ENCODE peak calls at places on chromosomes 7 and 10, in seven cellular contexts. R is GM23248, U is neural progenitor cell, L is PC-3, I is MM.1S, S is SK-N-SH, K is PC-9. E is an unnamed sample.

GRCh38 chr7:22143496-22143895 is 197.8 kb upstream of the CDCA7L start:
- DNase-seq in I (no peak), L (no peak), S (no peak), R (no peak), K (no peak), U (peak; percentile 27), E (no peak)

GRCh38 chr7:194996-195829 is 2.8 kb downstream of the FAM20C start:
- DNase-seq in K (no peak), I (no peak), R (peak; percentile 90), U (no peak), L (no peak), S (no peak), E (no peak)

GRCh38 chr10:114777415-114777814 is 44.2 kb upstream of the FHIP2A start:
- DNase-seq in R (no peak), U (no peak), S (no peak), I (no peak), L (no peak), K (no peak), E (no peak)

GRCh38 chr10:24756283-24756682 is 32.6 kb upstream of the ARHGAP21 start:
- DNase-seq in L (no peak), K (no peak), U (no peak), S (no peak), I (no peak), R (no peak), E (no peak)

GRCh38 chr7:124690840-124691239 is 74.8 kb downstream of the GPR37 start:
- DNase-seq in I (no peak), U (no peak), K (no peak), S (no peak), L (peak; percentile 85), R (no peak), E (no peak)

GRCh38 chr7:66837007-66837406 is 84.0 kb upstream of the TMEM248 start:
- DNase-seq in I (peak; percentile 66), L (peak; percentile 75), S (no peak), K (no peak), R (no peak), U (peak; percentile 76), E (peak; percentile 93)

GRCh38 chr7:98867271-98867701 is 2.5 kb downstream of the TMEM130 start:
- DNase-seq in S (peak; percentile 98), U (peak; percentile 45), K (no peak), L (no peak), R (no peak), I (no peak), E (peak; percentile 37)

GRCh38 chr10:44992070-44992731 is 8.5 kb upstream of the ZNF22 start:
- DNase-seq in K (no peak), S (no peak), R (no peak), U (no peak), I (no peak), L (no peak), E (no peak)

GRCh38 chr7:39539816-39540215 is 26.4 kb upstream of the YAE1 start:
- DNase-seq in I (no peak), U (peak; percentile 11), K (no peak), L (no peak), S (no peak), R (no peak), E (peak; percentile 29)

DNA sequence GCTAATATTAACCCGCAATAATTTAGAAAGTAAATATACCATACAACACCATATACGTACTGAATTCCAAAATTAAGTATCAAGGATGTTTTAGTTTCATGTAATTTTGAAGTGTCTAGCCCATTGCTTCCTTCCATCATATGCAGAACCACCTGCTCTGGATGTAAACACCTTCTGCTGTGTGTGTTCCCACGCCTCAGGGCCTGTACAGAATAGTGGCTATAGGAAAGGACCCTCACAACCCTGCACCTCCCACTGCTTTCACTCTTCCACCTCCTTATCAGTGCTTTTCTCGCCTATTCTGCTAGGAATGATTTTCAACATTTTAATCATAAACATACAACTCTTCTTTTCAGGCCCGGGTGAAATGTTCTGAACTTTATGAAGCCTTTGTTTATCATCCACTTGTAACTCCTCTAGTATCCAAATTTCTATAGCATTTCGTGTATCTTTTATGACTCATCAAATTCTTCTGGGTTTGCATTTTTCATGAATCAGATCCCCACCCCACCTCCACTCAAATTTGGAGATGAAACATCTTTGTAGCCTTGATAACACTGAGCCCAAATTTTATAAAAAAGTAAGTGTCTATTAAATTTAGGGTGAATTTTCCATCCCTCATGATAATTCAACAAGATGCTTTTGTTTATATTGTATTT is 1106.8 kb upstream of the C7orf33 start:
- DNase-seq in I (no peak), R (peak; percentile 5), U (no peak), L (peak; percentile 73), K (no peak), S (no peak), E (no peak)
- H3F3A ChIP-seq in I (no peaks in the 10 kb centered on the region), R (no peaks in the 10 kb centered on the region), U (no peaks in the 10 kb centered on the region), L (no peaks in the 10 kb centered on the region), K (no peaks in the 10 kb centered on the region), S (peaks cover 7% of the 10 kb centered on the region), E (no peaks in the 10 kb centered on the region)

DNA sequence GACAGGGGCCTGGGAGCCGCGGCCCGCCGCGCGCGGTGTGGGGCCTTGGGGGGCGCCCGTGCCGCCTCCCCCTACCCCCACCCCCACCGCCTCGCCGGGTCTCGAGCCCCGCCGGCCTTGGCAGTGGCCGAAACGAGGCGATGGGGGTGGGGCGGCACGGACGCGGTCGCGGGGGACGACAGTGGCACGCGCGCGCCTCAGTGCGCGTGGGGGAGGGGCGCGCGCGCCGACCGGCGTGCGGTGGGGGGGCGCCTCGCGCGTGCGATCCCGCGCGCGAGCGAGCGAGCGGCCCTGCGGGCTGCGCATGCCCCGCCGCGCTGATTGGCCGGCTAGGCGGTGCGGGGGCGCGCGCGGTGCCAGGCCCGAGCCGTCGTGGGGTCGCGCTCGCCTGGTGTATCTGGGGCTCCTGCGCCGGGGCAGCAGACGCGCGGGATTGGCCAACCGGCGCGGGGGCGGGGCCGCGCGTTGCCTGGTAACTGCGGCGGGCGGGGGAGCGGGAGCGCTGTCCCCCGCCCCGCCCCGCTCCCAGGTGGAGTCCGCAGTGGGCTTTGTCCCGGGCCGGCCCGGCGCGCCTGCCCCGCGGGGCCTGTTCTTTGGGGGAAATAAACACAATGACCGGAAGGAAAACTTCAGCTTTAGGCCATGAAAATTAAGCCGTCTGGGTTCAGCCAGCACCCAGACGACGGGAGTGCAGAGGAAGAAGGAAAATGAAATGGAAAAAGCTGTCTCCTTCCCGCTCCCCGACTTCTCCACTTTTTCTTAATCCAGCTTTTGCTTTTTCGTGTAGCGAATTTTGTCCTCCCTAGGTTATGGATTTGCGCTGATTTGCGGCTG is 870 bp downstream of the GTF2I start:
- DNase-seq in U (peak; percentile 98), S (peak; percentile 100), K (peak; percentile 77), R (peak; percentile 98), L (peak; percentile 91), I (peak; percentile 95), E (peak; percentile 97)
- H3F3A ChIP-seq in U (peaks cover 50% of the 10 kb centered on the region), S (peaks cover 31% of the 10 kb centered on the region), K (peaks cover 46% of the 10 kb centered on the region), R (peaks cover 38% of the 10 kb centered on the region), L (peaks cover 9% of the 10 kb centered on the region), I (peaks cover 50% of the 10 kb centered on the region), E (peaks cover 28% of the 10 kb centered on the region)

GRCh38 chr7:74231232-74231590 is 21.4 kb downstream of the LAT2 start:
- DNase-seq in K (no peak), L (no peak), R (no peak), U (no peak), S (no peak), I (no peak), E (no peak)

GRCh38 chr7:74230446-74231231 is 20.8 kb downstream of the LAT2 start:
- DNase-seq in U (no peak), I (no peak), L (no peak), K (no peak), R (no peak), S (no peak), E (no peak)

GRCh38 chr7:74226633-74227032 is 16.8 kb downstream of the LAT2 start:
- DNase-seq in S (no peak), U (no peak), K (no peak), L (no peak), I (no peak), R (no peak), E (no peak)

GRCh38 chr7:74225400-74225799 is 15.6 kb downstream of the LAT2 start:
- DNase-seq in S (no peak), K (no peak), U (no peak), R (no peak), I (no peak), L (no peak), E (no peak)

DNA sequence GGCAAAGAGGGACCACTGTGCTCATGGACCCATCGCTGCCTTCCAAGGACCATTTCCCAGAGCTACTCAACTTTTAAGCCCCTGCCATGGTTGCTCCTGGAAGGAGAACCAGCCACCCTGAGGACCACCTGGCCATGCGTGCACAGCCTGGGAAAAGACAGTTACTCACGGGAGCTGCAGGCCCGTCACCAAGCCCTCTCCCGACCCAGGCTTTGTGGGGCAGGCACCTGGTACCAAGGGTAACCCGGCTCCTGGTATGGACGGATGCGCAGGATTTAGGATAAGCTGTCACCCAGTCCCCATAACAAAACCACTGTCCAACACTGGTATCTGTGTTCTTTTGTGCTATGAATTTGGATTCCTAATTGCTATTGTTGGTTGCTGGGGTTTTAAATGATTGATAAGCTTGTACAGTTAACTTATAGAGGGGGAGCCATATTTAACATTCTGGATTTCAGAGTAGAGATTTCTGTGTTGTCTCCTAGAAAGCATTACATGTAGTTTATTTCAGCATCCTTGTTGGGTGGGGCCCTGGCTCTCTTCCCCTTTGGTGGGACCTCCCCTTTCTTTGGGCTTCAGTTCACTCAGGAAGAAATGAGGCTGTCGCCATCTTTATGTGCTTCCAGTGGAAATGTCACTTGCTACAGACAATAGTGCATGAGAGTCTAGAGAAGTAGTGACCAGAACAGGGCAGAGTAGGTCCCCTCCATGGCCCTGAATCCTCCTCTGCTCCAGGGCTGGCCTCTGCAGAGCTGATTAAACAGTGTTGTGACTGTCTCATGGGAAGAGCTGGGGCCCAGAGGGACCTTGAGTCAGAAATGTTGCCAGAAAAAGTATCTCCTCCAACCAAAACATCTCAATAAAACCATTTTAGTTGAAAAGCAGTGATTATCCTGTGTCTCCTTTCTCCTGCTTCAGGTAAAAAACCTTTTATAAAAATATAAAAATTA is 19.4 kb downstream of the LAT2 start:
- DNase-seq in L (no peak), S (no peak), R (no peak), U (no peak), K (no peak), I (no peak), E (no peak)
- H3F3A ChIP-seq in L (no peaks in the 10 kb centered on the region), S (peaks cover 13% of the 10 kb centered on the region), R (no peaks in the 10 kb centered on the region), U (no peaks in the 10 kb centered on the region), K (no peaks in the 10 kb centered on the region), I (no peaks in the 10 kb centered on the region), E (peaks cover 5% of the 10 kb centered on the region)

GRCh38 chr7:43653466-43653865 is 70.6 kb downstream of the STK17A start:
- DNase-seq in U (no peak), S (no peak), L (no peak), R (no peak), K (no peak), I (peak; percentile 68), E (no peak)

GRCh38 chr7:43653891-43654504 is 71.1 kb downstream of the STK17A start:
- DNase-seq in R (no peak), S (no peak), I (no peak), U (no peak), K (no peak), L (no peak), E (no peak)

GRCh38 chr7:43650457-43651052 is 67.6 kb downstream of the STK17A start:
- DNase-seq in L (peak; percentile 46), I (no peak), S (no peak), U (no peak), K (peak; percentile 81), R (peak; percentile 91), E (no peak)

GRCh38 chr7:43649755-43650274 is 66.9 kb downstream of the STK17A start:
- DNase-seq in K (peak; percentile 93), S (no peak), L (peak; percentile 92), I (peak; percentile 97), U (no peak), R (no peak), E (no peak)

DNA sequence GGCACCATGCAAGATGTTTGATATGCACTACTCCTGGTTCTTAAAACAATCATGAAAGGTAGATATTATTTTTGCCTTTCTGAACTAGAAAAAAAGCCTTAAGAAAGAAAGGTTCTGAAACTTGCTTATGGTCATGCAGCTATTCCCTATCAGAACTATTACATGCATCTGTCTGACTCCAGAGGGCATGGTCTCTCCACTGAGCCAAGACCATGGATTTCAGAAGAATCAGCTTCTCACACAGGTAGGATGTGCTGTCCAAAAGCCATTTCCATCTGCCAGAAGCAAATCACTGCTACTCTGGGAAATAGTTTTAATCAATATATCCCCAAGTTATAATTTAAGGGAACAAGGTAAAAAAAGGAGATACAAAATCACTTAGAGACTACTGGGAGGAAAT is 69.5 kb downstream of the STK17A start:
- DNase-seq in R (no peak), I (no peak), S (no peak), L (no peak), U (no peak), K (no peak), E (no peak)
- H3F3A ChIP-seq in R (peaks cover 41% of the 10 kb centered on the region), I (peaks cover 47% of the 10 kb centered on the region), S (peaks cover 38% of the 10 kb centered on the region), L (peaks cover 17% of the 10 kb centered on the region), U (peaks cover 5% of the 10 kb centered on the region), K (peaks cover 61% of the 10 kb centered on the region), E (peaks cover 5% of the 10 kb centered on the region)